ENCODE peak calls at places on chromosomes 4 and X, in six cellular contexts. Z, Y, F, C, I and T are unnamed samples.

GRCh38 chr4:54571762-54572542 is 85.8 kb upstream of the KIT start:
- DNase-seq in Z (no peak), Y (no peak), F (peak), C (no peak), I (no peak), T (no peak)

GRCh38 chr4:5757954-5758353 is 47.0 kb downstream of the EVC start:
- DNase-seq in Z (no peak), Y (no peak), F (no peak), C (no peak), I (no peak), T (no peak)

GRCh38 chrX:139213241-139213709 is 317.3 kb upstream of the F9 start:
- DNase-seq in Z (no peak), Y (no peak), F (peak), C (no peak), I (peak), T (no peak)

GRCh38 chr4:149371021-149371420 is 444.6 kb downstream of the IQCM start:
- DNase-seq in Z (peak), Y (peak), F (no peak), C (no peak), I (peak), T (peak)

GRCh38 chr4:92791876-92792490 is 488.2 kb downstream of the GRID2 start:
- DNase-seq in Z (no peak), Y (no peak), F (no peak), C (no peak), I (no peak), T (no peak)

GRCh38 chr4:8777320-8778196 is 94.1 kb downstream of the HMX1 start:
- DNase-seq in Z (no peak), Y (no peak), F (no peak), C (no peak), I (no peak), T (no peak)

GRCh38 chrX:69024931-69025330 is 140.3 kb downstream of the PJA1 start:
- DNase-seq in Z (no peak), Y (no peak), F (no peak), C (no peak), I (no peak), T (no peak)

GRCh38 chr4:123832173-123833026 is 435.8 kb downstream of the SPRY1 start:
- DNase-seq in Z (no peak), Y (no peak), F (no peak), C (no peak), I (no peak), T (no peak)

GRCh38 chr4:16270654-16271328 is 44.5 kb upstream of the TAPT1 start:
- DNase-seq in Z (no peak), Y (no peak), F (peak), C (no peak), I (peak), T (peak)

GRCh38 chr4:21765810-21766407 is 182.7 kb downstream of the KCNIP4 start:
- DNase-seq in Z (peak), Y (peak), F (peak), C (no peak), I (peak), T (peak)

GRCh38 chr4:180947421-180947820 is 1295.8 kb upstream of the TENM3 start:
- DNase-seq in Z (no peak), Y (peak), F (no peak), C (no peak), I (no peak), T (no peak)

GRCh38 chr4:3836802-3837601 is 70.8 kb downstream of the ADRA2C start:
- DNase-seq in Z (no peak), Y (peak), F (peak), C (no peak), I (peak), T (peak)

GRCh38 chr4:123709336-123709735 is 312.7 kb downstream of the SPRY1 start:
- DNase-seq in Z (no peak), Y (peak), F (no peak), C (no peak), I (peak), T (no peak)

DNA sequence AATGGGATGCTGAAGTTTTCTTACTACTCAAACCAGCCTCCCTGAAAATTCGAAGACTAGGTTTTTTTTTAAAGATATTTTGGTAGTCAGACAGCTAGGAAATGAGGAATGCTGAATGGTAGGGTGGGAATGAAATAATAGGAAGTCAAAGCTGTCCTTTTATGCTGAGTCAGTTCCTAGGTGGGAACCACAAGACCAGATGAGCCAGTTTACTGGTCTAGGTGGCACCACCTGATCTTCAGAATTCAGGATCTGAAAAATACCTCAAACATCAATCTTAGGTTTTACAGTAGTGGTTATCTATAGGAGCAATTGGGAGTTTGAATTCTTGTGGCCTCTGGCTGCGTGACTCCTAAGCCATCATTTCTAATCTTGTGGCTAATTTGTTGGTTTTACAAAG is 183.1 kb upstream of the GALNT7 start:
- DNase-seq in Z (no peak), Y (no peak), F (no peak), C (no peak), I (no peak), T (no peak)
- TF ChIP-seq ATF3 in Z (no peak), Y (no peak), F (no peak), C (no peak), I (no peak), T (no peak)

GRCh38 chrX:77638397-77638796 is 147.6 kb downstream of the ATRX start:
- DNase-seq in Z (no peak), Y (no peak), F (no peak), C (no peak), I (no peak), T (no peak)

GRCh38 chrX:77635372-77635771 is 150.6 kb downstream of the ATRX start:
- DNase-seq in Z (no peak), Y (no peak), F (no peak), C (no peak), I (no peak), T (no peak)

GRCh38 chrX:77639820-77640219 is 146.2 kb downstream of the ATRX start:
- DNase-seq in Z (no peak), Y (no peak), F (no peak), C (no peak), I (no peak), T (no peak)

GRCh38 chrX:77640702-77641101 is 145.3 kb downstream of the ATRX start:
- DNase-seq in Z (no peak), Y (no peak), F (no peak), C (peak), I (no peak), T (no peak)
- TF ChIP-seq ATF3 in Z (no peak), Y (no peak), F (no peak), C (no peak), I (no peak), T (no peak)

DNA sequence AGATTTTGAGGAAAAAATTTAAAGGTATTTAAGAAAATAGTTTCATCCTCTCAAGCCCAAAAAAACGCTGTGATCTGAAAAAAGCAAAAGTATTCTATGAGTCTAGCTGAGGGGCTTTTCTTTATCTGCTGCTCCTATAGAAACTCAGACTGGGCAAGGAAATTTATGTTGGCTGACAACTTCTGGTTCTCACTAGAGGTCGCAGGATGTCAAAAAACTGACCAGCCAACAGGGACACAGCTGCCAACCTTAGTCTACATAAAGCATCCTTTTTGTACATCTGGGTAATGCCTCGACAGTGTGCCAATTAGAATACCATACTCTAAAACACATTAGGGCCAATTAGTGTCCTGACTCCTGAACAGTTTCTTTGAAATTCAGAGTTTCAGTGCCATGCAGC is 8.8 kb upstream of the TLL1 start:
- DNase-seq in Z (no peak), Y (no peak), F (no peak), C (no peak), I (peak), T (no peak)
- TF ChIP-seq ATF3 in Z (no peak), Y (no peak), F (no peak), C (no peak), I (no peak), T (no peak)

GRCh38 chrX:48498374-48498809 is 10.4 kb upstream of the PORCN start:
- DNase-seq in Z (no peak), Y (no peak), F (no peak), C (no peak), I (no peak), T (no peak)
- TF ChIP-seq ATF3 in Z (no peak), Y (no peak), F (peak), C (no peak), I (no peak), T (no peak)

GRCh38 chr4:107743532-107743931 is 23.5 kb upstream of the PAPSS1 start:
- DNase-seq in Z (no peak), Y (no peak), F (peak), C (no peak), I (no peak), T (no peak)
- TF ChIP-seq ATF3 in Z (no peak), Y (no peak), F (no peak), C (no peak), I (no peak), T (no peak)

GRCh38 chrX:16873106-16873505 is 2.9 kb upstream of the RBBP7 start:
- DNase-seq in Z (no peak), Y (no peak), F (no peak), C (no peak), I (no peak), T (no peak)
- TF ChIP-seq ATF3 in Z (no peak), Y (no peak), F (no peak), C (no peak), I (no peak), T (no peak)